ENCODE peak calls at places on chromosomes 16 and 17, in seven cellular contexts. G is GOT3; H is cardiac muscle cell; D is activated CD8-positive, alpha-beta T cell treated with anti-CD3 and anti-CD28 coated beads, Interleukin-2, amount 10 ng/mL, durations not matched to agents 7 days and 5 days; U is GM13977; L is NCI-H2081; R is foreskin keratinocyte. V is an unnamed sample.

GRCh38 chr17:48335858-48336500 is 94.0 kb downstream of the SKAP1 start:
- DNase-seq in R (peak; percentile 38), H (peak; percentile 67), L (peak; percentile 76), U (peak; percentile 33), D (no peak), G (no peak), V (peak; percentile 62)

GRCh38 chr17:46039592-46040186 is 40.6 kb downstream of the STH start:
- DNase-seq in D (no peak), H (no peak), U (no peak), G (no peak), L (no peak), R (no peak), V (no peak)

GRCh38 chr16:88616320-88616719 is 22.1 kb upstream of the IL17C start:
- DNase-seq in L (peak; percentile 68), G (no peak), U (no peak), H (no peak), D (no peak), R (peak; percentile 25), V (no peak)

GRCh38 chr17:48510381-48510760 is 20.4 kb downstream of the HOXB1 start:
- DNase-seq in H (no peak), U (no peak), D (no peak), L (no peak), G (no peak), R (no peak), V (no peak)

GRCh38 chr16:4390266-4391260 is 18.9 kb downstream of the VASN start:
- DNase-seq in R (no peak), L (no peak), D (no peak), G (no peak), U (no peak), H (no peak), V (no peak)

GRCh38 chr17:16820979-16821543 is 131.0 kb downstream of the CCDC144A start:
- DNase-seq in H (no peak), U (no peak), D (no peak), R (no peak), G (no peak), L (no peak), V (no peak)

GRCh38 chr16:2147981-2148671 is at the start of gene RAB26:
- DNase-seq in G (no peak), U (peak; percentile 76), D (peak; percentile 50), H (peak; percentile 67), L (peak; percentile 95), R (peak; percentile 36), V (peak; percentile 47)

GRCh38 chr17:76909971-76910760 is 42.0 kb downstream of the MGAT5B start:
- DNase-seq in G (no peak), U (peak; percentile 64), H (peak; percentile 54), R (peak; percentile 34), L (no peak), D (peak; percentile 72), V (peak; percentile 59)

GRCh38 chr17:51166987-51167931 is 1.0 kb downstream of the NME2 start:
- DNase-seq in L (peak; percentile 63), G (no peak), U (peak; percentile 90), R (peak; percentile 11), D (peak; percentile 72), H (peak; percentile 55), V (peak; percentile 41)

GRCh38 chr17:38749222-38750043 is 1.3 kb upstream of the PCGF2 start:
- DNase-seq in L (peak; percentile 79), D (no peak), U (no peak), R (peak; percentile 47), G (no peak), H (peak; percentile 84), V (peak; percentile 66)

GRCh38 chr17:72870437-72870985 is 222.0 kb downstream of the SLC39A11 start:
- DNase-seq in R (no peak), H (no peak), U (no peak), D (no peak), G (no peak), L (no peak), V (no peak)

GRCh38 chr16:3618782-3619166 is 7.4 kb upstream of the SLX4 start:
- DNase-seq in H (no peak), R (peak; percentile 80), U (no peak), L (no peak), G (no peak), D (no peak), V (no peak)

GRCh38 chr16:48014349-48015135 is 141.3 kb downstream of the ABCC12 start:
- DNase-seq in U (no peak), R (peak; percentile 99), L (no peak), H (no peak), D (no peak), G (no peak), V (peak; percentile 18)

GRCh38 chr17:77020973-77021372 is 119.8 kb upstream of the SEC14L1 start:
- DNase-seq in L (no peak), D (no peak), G (no peak), H (no peak), U (no peak), R (no peak), V (no peak)

GRCh38 chr17:42121066-42121769 is at the start of gene KAT2A:
- DNase-seq in R (peak; percentile 58), U (peak; percentile 97), H (peak; percentile 87), D (peak; percentile 83), G (peak; percentile 40), L (peak; percentile 91), V (peak; percentile 82)

GRCh38 chr17:73480740-73481139 is 163.5 kb downstream of the SDK2 start:
- DNase-seq in H (no peak), G (no peak), D (no peak), U (no peak), R (no peak), L (no peak), V (peak; percentile 64)

GRCh38 chr16:86221085-86221484 is 289.2 kb upstream of the FOXF1 start:
- DNase-seq in H (no peak), L (no peak), G (no peak), R (no peak), U (no peak), D (no peak), V (no peak)